ENCODE peak calls at places on chromosome 13, in six cellular contexts. T is foreskin fibroblast, I is fibroblast of the conjunctiva, S is HCT116, K is left ventricle myocardium inferior, J is NCI-H187 treated with DMSO at 0.1 percent for 48 hours. W is an unnamed sample.

GRCh38 chr13:96940961-96941360 is 53.3 kb downstream of the OXGR1 start:
- DNase-seq in T (no peak), I (no peak), S (no peak), K (no peak), J (no peak), W (no peak)

GRCh38 chr13:48210178-48210577 is 22.8 kb upstream of the ITM2B start:
- DNase-seq in T (peak), I (no peak), S (no peak), K (no peak), J (no peak), W (no peak)

GRCh38 chr13:98466634-98467236 is 110.2 kb downstream of the STK24 start:
- DNase-seq in T (peak), I (peak), S (no peak), K (no peak), J (no peak), W (peak)

GRCh38 chr13:24308068-24308445 is 1.3 kb upstream of the C1QTNF9 start:
- DNase-seq in T (no peak), I (no peak), S (no peak), K (no peak), J (no peak), W (no peak)

GRCh38 chr13:93249918-93250306 is 23.3 kb downstream of the GPC6 start:
- DNase-seq in T (no peak), I (no peak), S (no peak), K (no peak), J (no peak), W (no peak)

GRCh38 chr13:99450416-99450815 is 50.9 kb upstream of the TM9SF2 start:
- DNase-seq in T (no peak), I (no peak), S (no peak), K (no peak), J (no peak), W (no peak)

GRCh38 chr13:35814573-35814972 is 316.6 kb downstream of the DCLK1 start:
- DNase-seq in T (peak), I (no peak), S (no peak), K (no peak), J (no peak), W (no peak)

GRCh38 chr13:41934994-41935393 is 25.9 kb downstream of the VWA8 start:
- DNase-seq in T (no peak), I (no peak), S (no peak), K (no peak), J (no peak), W (no peak)

GRCh38 chr13:74036373-74036772 is 97.8 kb downstream of the KLF12 start:
- DNase-seq in T (no peak), I (no peak), S (no peak), K (no peak), J (no peak), W (no peak)

GRCh38 chr13:107211073-107211472 is 643.1 kb upstream of the ARGLU1 start:
- DNase-seq in T (peak), I (peak), S (peak), K (peak), J (peak), W (peak)

GRCh38 chr13:29888306-29888705 is 37.9 kb upstream of the UBL3 start:
- DNase-seq in T (peak), I (no peak), S (no peak), K (no peak), J (no peak), W (no peak)

GRCh38 chr13:41402695-41403511 is 54.4 kb upstream of the RGCC start:
- DNase-seq in T (no peak), I (no peak), S (no peak), K (no peak), J (no peak), W (no peak)

GRCh38 chr13:34833562-34834182 is 108.4 kb upstream of the NBEA start:
- DNase-seq in T (peak), I (no peak), S (peak), K (no peak), J (no peak), W (no peak)

W was measured in adrenal gland.